ENCODE peak calls at places on chromosomes 2 and 18, in nine cellular contexts. A, G, O, X, D, P, B, C and W are unnamed samples.

GRCh38 chr2:102585704-102586404 is 33.5 kb upstream of the SLC9A2 start:
- DNase-seq in A (no peak), G (no peak), O (no peak), X (peak), D (no peak), P (no peak), B (peak), C (no peak), W (no peak)

GRCh38 chr18:70279470-70279869 is 9.4 kb upstream of the SOCS6 start:
- DNase-seq in A (no peak), G (no peak), O (no peak), X (no peak), D (no peak), P (no peak), B (no peak), C (no peak), W (no peak)

GRCh38 chr2:233807966-233808892 is 30.1 kb downstream of the MROH2A start:
- DNase-seq in A (no peak), G (no peak), O (no peak), X (peak), D (no peak), P (no peak), B (no peak), C (no peak), W (peak)

GRCh38 chr2:146817613-146818012 is 1027.2 kb upstream of the ACVR2A start:
- DNase-seq in A (no peak), G (no peak), O (no peak), X (no peak), D (no peak), P (no peak), B (no peak), C (no peak), W (no peak)

GRCh38 chr2:41967426-41968181 is 80.2 kb upstream of the PKDCC start:
- DNase-seq in A (no peak), G (peak), O (no peak), X (no peak), D (no peak), P (peak), B (no peak), C (peak), W (no peak)

GRCh38 chr2:44952143-44952805 is 10.8 kb downstream of the SIX3 start:
- DNase-seq in A (peak), G (peak), O (no peak), X (peak), D (no peak), P (no peak), B (peak), C (peak), W (peak)

GRCh38 chr2:24617431-24617830 is 126.4 kb downstream of the NCOA1 start:
- DNase-seq in A (no peak), G (peak), O (no peak), X (no peak), D (no peak), P (peak), B (no peak), C (peak), W (no peak)

GRCh38 chr2:234454433-234454832 is 42.4 kb downstream of the ARL4C start:
- DNase-seq in A (no peak), G (no peak), O (no peak), X (no peak), D (no peak), P (no peak), B (no peak), C (no peak), W (no peak)

GRCh38 chr2:5539281-5540211 is 152.6 kb upstream of the SOX11 start:
- DNase-seq in A (peak), G (no peak), O (no peak), X (no peak), D (no peak), P (no peak), B (no peak), C (no peak), W (no peak)

GRCh38 chr2:191187105-191187829 is 36.5 kb upstream of the STAT4 start:
- DNase-seq in A (no peak), G (no peak), O (no peak), X (no peak), D (no peak), P (peak), B (no peak), C (no peak), W (no peak)

GRCh38 chr2:23712756-23713151 is 214.2 kb downstream of the ATAD2B start:
- DNase-seq in A (no peak), G (peak), O (no peak), X (no peak), D (no peak), P (no peak), B (no peak), C (no peak), W (no peak)

GRCh38 chr2:142682528-142682927 is 194.9 kb upstream of the KYNU start:
- DNase-seq in A (no peak), G (peak), O (no peak), X (no peak), D (no peak), P (peak), B (no peak), C (peak), W (no peak)

GRCh38 chr18:63741769-63742168 is 33.4 kb upstream of the SERPINB7 start:
- DNase-seq in A (no peak), G (peak), O (no peak), X (no peak), D (no peak), P (no peak), B (no peak), C (peak), W (no peak)

GRCh38 chr2:138215958-138216357 is 251.7 kb downstream of the HNMT start:
- DNase-seq in A (no peak), G (no peak), O (no peak), X (no peak), D (no peak), P (no peak), B (no peak), C (no peak), W (no peak)

GRCh38 chr18:26089247-26090129 is 925 bp downstream of the SS18 start:
- DNase-seq in A (peak), G (peak), O (peak), X (no peak), D (no peak), P (peak), B (no peak), C (peak), W (peak)

GRCh38 chr18:22174341-22175148 is 5.2 kb downstream of the GATA6 start:
- DNase-seq in A (peak), G (no peak), O (no peak), X (no peak), D (no peak), P (no peak), B (no peak), C (peak), W (no peak)

GRCh38 chr2:241066893-241067341 is 35.2 kb downstream of the MTERF4 start:
- DNase-seq in A (peak), G (no peak), O (no peak), X (no peak), D (no peak), P (no peak), B (no peak), C (no peak), W (peak)

GRCh38 chr2:26938399-26938798 is 32.0 kb upstream of the MAPRE3 start:
- DNase-seq in A (no peak), G (no peak), O (no peak), X (no peak), D (no peak), P (no peak), B (no peak), C (no peak), W (no peak)

GRCh38 chr2:38098351-38099095 is 22.6 kb upstream of the CYP1B1 start:
- DNase-seq in A (no peak), G (peak), O (no peak), X (no peak), D (no peak), P (no peak), B (no peak), C (peak), W (no peak)

GRCh38 chr2:232349946-232350635 is 28.5 kb upstream of the ALPP start:
- DNase-seq in A (no peak), G (no peak), O (no peak), X (no peak), D (no peak), P (no peak), B (no peak), C (no peak), W (no peak)

GRCh38 chr2:133787651-133788050 is 219.4 kb upstream of the NCKAP5 start:
- DNase-seq in A (no peak), G (no peak), O (no peak), X (no peak), D (no peak), P (no peak), B (no peak), C (no peak), W (no peak)

GRCh38 chr2:154623819-154624218 is 74.7 kb upstream of the KCNJ3 start:
- DNase-seq in A (peak), G (peak), O (peak), X (peak), D (peak), P (peak), B (peak), C (peak), W (peak)

GRCh38 chr18:57789105-57789504 is 14.0 kb downstream of the ATP8B1 start:
- DNase-seq in A (no peak), G (peak), O (no peak), X (no peak), D (no peak), P (peak), B (peak), C (peak), W (no peak)

GRCh38 chr2:201465524-201465971 is 14.0 kb downstream of the STRADB start:
- DNase-seq in A (no peak), G (no peak), O (no peak), X (no peak), D (no peak), P (no peak), B (no peak), C (no peak), W (no peak)

GRCh38 chr2:25700221-25700660 is 26.9 kb upstream of the DTNB start:
- DNase-seq in A (peak), G (peak), O (peak), X (no peak), D (no peak), P (peak), B (peak), C (peak), W (no peak)

GRCh38 chr18:22210331-22210754 is 41.0 kb downstream of the GATA6 start:
- DNase-seq in A (no peak), G (peak), O (no peak), X (no peak), D (no peak), P (peak), B (peak), C (peak), W (no peak)

GRCh38 chr2:239015769-239016675 is 168.1 kb downstream of the TWIST2 start:
- DNase-seq in A (no peak), G (no peak), O (no peak), X (no peak), D (no peak), P (no peak), B (no peak), C (no peak), W (no peak)

GRCh38 chr2:200308421-200309295 is 2.2 kb downstream of the SPATS2L start:
- DNase-seq in A (peak), G (peak), O (no peak), X (no peak), D (peak), P (peak), B (no peak), C (no peak), W (no peak)

GRCh38 chr2:241901500-241902351 is 32.2 kb downstream of the RTP5 start:
- DNase-seq in A (peak), G (no peak), O (peak), X (peak), D (no peak), P (no peak), B (no peak), C (no peak), W (no peak)

GRCh38 chr2:42321452-42322064 is 39.5 kb downstream of the COX7A2L start:
- DNase-seq in A (no peak), G (no peak), O (no peak), X (no peak), D (no peak), P (no peak), B (no peak), C (no peak), W (no peak)

GRCh38 chr18:60596928-60597327 is 224.4 kb upstream of the MC4R start:
- DNase-seq in A (no peak), G (no peak), O (no peak), X (no peak), D (no peak), P (no peak), B (no peak), C (no peak), W (no peak)

GRCh38 chr18:79534356-79534755 is 138.6 kb downstream of the NFATC1 start:
- DNase-seq in A (no peak), G (no peak), O (no peak), X (no peak), D (no peak), P (no peak), B (no peak), C (no peak), W (no peak)

GRCh38 chr18:9690418-9691178 is 17.5 kb upstream of the RAB31 start:
- DNase-seq in A (no peak), G (peak), O (no peak), X (no peak), D (peak), P (peak), B (no peak), C (no peak), W (no peak)

GRCh38 chr2:160491922-160492371 is 1.7 kb downstream of the RBMS1 start:
- DNase-seq in A (no peak), G (peak), O (no peak), X (no peak), D (peak), P (peak), B (no peak), C (peak), W (no peak)

GRCh38 chr2:204452464-204453023 is 92.7 kb upstream of the PARD3B start:
- DNase-seq in A (peak), G (peak), O (no peak), X (no peak), D (peak), P (peak), B (peak), C (peak), W (no peak)

GRCh38 chr2:64059270-64059669 is 40.0 kb upstream of the VPS54 start:
- DNase-seq in A (no peak), G (no peak), O (no peak), X (no peak), D (no peak), P (no peak), B (no peak), C (no peak), W (no peak)

DNA sequence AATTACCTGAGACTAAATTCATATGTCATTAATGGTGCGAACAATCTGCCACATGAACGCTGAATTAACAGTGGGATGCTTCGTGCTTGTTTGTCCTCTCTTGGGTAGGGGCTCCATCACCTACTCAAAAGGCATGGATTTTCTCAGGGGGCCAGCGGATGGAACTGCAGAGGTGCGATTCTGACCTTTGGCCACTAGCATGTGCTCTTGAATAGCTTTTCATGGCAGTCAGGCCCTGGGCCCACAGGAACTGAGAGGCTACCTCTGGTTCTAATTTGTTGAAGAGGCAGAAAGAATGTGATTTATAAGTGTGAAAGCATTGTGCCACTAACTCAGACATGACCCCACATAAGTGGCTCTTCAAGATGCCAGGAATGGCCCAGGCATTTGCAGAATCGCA is 283.2 kb downstream of the INSIG2 start:
- DNase-seq in A (peak), G (peak), O (no peak), X (no peak), D (peak), P (peak), B (peak), C (peak), W (peak)
- TF ChIP-seq CTCF in A (peak), G (peak), O (peak), X (no peak), D (peak), P (peak), B (peak), C (peak), W (peak)

DNA sequence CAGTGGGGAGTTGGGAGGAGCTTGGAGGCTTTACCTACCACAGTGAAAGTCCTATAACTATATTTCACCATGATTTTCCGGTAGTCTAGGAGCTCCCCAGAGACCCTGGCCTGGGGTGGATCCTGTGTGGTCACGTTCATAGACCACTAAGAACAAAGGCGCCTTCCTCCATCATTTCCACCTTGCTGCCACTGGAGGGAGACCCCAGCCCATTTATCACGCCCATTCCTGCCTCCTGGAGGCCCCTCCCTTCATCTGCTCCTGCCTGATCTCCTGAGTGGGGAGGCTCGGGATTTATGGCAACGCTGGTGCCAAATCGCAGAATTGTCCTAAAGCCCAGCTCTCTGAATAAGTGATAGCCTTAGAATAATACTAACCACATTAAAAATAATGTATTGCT is 507.6 kb upstream of the SPHKAP start:
- DNase-seq in A (peak), G (no peak), O (no peak), X (no peak), D (no peak), P (no peak), B (no peak), C (peak), W (peak)
- TF ChIP-seq CTCF in A (no peak), G (peak), O (no peak), X (no peak), D (peak), P (peak), B (no peak), C (peak), W (peak)

GRCh38 chr2:217106650-217107014 is 246.8 kb upstream of the TNP1 start:
- DNase-seq in A (no peak), G (peak), O (no peak), X (no peak), D (no peak), P (peak), B (no peak), C (peak), W (no peak)
- TF ChIP-seq CTCF in A (peak), G (peak), O (no peak), X (no peak), D (peak), P (peak), B (peak), C (peak), W (peak)

GRCh38 chr18:48228301-48228715 is 180.9 kb downstream of the ZBTB7C start:
- DNase-seq in A (no peak), G (peak), O (no peak), X (no peak), D (no peak), P (no peak), B (no peak), C (peak), W (no peak)

GRCh38 chr18:48230459-48231113 is 178.6 kb downstream of the ZBTB7C start:
- DNase-seq in A (peak), G (peak), O (no peak), X (peak), D (no peak), P (peak), B (peak), C (peak), W (peak)

GRCh38 chr18:48228841-48229240 is 180.3 kb downstream of the ZBTB7C start:
- DNase-seq in A (no peak), G (no peak), O (no peak), X (no peak), D (no peak), P (no peak), B (no peak), C (peak), W (no peak)

GRCh38 chr18:48227206-48227605 is 182.0 kb downstream of the ZBTB7C start:
- DNase-seq in A (no peak), G (no peak), O (no peak), X (no peak), D (no peak), P (no peak), B (no peak), C (no peak), W (no peak)

GRCh38 chr18:48229445-48230052 is 179.6 kb downstream of the ZBTB7C start:
- DNase-seq in A (no peak), G (no peak), O (no peak), X (no peak), D (no peak), P (no peak), B (no peak), C (peak), W (no peak)
- TF ChIP-seq CTCF in A (no peak), G (no peak), O (no peak), X (no peak), D (no peak), P (no peak), B (no peak), C (no peak), W (no peak)

GRCh38 chr2:163552758-163553157 is 183.1 kb downstream of the FIGN start:
- DNase-seq in A (no peak), G (no peak), O (no peak), X (no peak), D (no peak), P (no peak), B (no peak), C (no peak), W (no peak)
- TF ChIP-seq CTCF in A (no peak), G (no peak), O (no peak), X (no peak), D (no peak), P (no peak), B (no peak), C (no peak), W (peak)